ENCODE peak calls at places on chromosomes 13 and 19, in four cellular contexts. L, S, Z and O are unnamed samples.

GRCh38 chr19:38514812-38515633 is 81.5 kb downstream of the RYR1 start:
- DNase-seq in L (peak), S (peak), Z (no peak), O (peak)

GRCh38 chr13:88086577-88086976 is 415.4 kb downstream of the SLITRK5 start:
- DNase-seq in L (no peak), S (no peak), Z (no peak), O (no peak)

GRCh38 chr19:18571564-18572344 is at the start of gene UBA52:
- DNase-seq in L (peak), S (peak), Z (peak), O (peak)

GRCh38 chr19:38670921-38671398 is 23.5 kb downstream of the ACTN4 start:
- DNase-seq in L (peak), S (no peak), Z (no peak), O (no peak)

GRCh38 chr19:12779162-12779993 is 4.0 kb upstream of the HOOK2 start:
- DNase-seq in L (peak), S (no peak), Z (no peak), O (no peak)

GRCh38 chr19:35164418-35164817 is 9.9 kb downstream of the FXYD5 start:
- DNase-seq in L (no peak), S (no peak), Z (no peak), O (no peak)

GRCh38 chr19:45385392-45386221 is 15.2 kb upstream of the ERCC2 start:
- DNase-seq in L (no peak), S (no peak), Z (no peak), O (no peak)

GRCh38 chr13:65746522-65746921 is 1483.6 kb downstream of the PCDH9 start:
- DNase-seq in L (no peak), S (no peak), Z (no peak), O (no peak)

GRCh38 chr13:49110122-49110831 is 109.9 kb upstream of the MLNR start:
- DNase-seq in L (peak), S (peak), Z (peak), O (peak)
- TF ChIP-seq POLR2A in L (no peak), S (no peak), Z (no peak), O (no peak)

GRCh38 chr19:36850646-36851442 is at the start of gene ZNF345:
- DNase-seq in L (peak), S (peak), Z (peak), O (peak)
- TF ChIP-seq POLR2A in L (no peak), S (no peak), Z (no peak), O (peak)

DNA sequence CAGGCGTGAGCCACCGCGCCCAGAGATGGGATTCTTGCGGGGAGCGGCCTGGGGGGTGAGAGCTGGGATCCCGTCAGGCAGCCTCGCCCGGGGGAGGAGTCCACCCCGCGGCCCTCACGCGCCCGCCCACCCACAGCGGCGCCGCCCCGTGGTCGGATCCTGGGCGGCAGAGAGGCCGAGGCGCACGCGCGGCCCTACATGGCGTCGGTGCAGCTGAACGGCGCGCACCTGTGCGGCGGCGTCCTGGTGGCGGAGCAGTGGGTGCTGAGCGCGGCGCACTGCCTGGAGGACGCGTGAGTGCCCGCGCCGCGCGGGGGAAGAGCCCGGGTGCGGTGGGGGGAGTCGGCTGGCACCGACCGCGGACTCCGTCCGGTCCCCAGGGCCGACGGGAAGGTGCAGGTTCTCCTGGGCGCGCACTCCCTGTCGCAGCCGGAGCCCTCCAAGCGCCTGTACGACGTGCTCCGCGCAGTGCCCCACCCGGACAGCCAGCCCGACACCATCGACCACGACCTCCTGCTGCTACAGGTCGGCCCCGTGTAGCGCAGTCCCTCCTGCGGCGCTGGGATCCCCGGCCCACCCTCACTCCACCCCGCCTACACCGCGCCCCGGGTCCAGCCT is 1.1 kb downstream of the CFD start:
- DNase-seq in L (peak), S (peak), Z (no peak), O (peak)
- TF ChIP-seq POLR2A in L (no peak), S (no peak), Z (no peak), O (peak)

GRCh38 chr19:19661141-19661674 is 2.3 kb downstream of the ATP13A1 start:
- DNase-seq in L (no peak), S (no peak), Z (no peak), O (no peak)

GRCh38 chr19:19662866-19663291 is 597 bp downstream of the ATP13A1 start:
- DNase-seq in L (no peak), S (no peak), Z (peak), O (no peak)

GRCh38 chr19:19662344-19662743 is 1.1 kb downstream of the ATP13A1 start:
- DNase-seq in L (peak), S (no peak), Z (no peak), O (no peak)

GRCh38 chr19:19661675-19662251 is 1.7 kb downstream of the ATP13A1 start:
- DNase-seq in L (peak), S (peak), Z (no peak), O (no peak)

DNA sequence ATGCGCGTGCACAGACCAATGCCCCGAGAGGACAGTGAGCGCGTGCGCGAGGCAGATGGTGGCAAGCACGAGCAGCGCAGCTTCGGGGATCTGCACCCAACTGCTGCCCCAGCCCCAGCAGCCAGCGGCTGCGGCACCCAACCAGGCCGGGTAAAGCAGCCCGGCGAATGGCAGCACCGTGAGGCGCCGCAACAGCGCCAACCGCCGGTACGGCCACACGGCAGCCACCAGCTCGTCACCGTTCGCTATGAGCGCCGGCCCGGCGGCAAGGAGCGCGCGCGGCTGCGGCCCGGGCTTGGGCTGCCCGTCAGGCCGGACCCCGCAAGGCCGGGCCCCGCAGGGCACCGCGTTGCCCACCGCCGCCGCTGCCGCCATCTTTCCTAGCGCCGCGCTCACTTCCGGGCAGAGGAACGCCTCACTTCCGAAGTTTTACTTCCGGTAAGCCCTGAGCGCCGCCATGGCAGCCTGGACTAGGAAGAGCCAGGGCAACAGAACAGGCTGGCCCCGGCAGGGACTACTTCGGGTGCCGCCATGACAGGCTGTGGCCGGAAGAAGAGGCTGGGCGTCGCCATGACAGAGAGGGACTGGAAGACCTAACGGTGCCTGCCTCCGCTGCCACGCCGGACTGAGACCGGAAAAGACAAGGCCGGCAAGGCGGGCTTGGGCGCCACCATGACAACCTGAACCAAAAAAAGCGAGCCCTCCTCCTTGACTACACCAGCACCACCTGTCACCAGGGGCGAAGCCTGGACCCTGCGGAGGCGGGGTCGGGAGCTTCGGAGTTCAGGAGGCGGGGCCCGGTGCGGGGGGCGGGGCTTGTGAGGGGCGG is at the start of gene ATP13A1:
- DNase-seq in L (peak), S (peak), Z (peak), O (peak)
- TF ChIP-seq POLR2A in L (peak), S (no peak), Z (no peak), O (peak)

DNA sequence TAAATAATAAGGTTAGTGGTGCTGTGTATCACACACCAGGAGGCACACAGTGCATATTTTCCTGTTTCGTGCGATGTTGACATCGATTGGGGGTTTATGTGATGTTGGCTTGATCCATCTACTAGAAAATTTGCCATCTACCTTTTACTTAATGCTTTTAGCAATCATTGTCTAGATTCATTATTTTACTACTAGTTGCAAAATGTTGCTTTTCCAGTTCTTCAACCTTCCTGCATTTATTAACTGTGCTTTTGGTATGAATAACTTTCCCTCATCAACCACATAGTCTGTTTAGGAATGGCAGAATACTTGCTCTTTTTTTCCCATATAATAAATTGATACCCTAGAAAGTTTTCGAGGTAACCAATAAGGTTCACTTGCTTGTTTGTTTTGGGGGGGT is 17.5 kb downstream of the C13orf42 start:
- DNase-seq in L (no peak), S (no peak), Z (no peak), O (no peak)
- TF ChIP-seq POLR2A in L (no peak), S (no peak), Z (no peak), O (no peak)

DNA sequence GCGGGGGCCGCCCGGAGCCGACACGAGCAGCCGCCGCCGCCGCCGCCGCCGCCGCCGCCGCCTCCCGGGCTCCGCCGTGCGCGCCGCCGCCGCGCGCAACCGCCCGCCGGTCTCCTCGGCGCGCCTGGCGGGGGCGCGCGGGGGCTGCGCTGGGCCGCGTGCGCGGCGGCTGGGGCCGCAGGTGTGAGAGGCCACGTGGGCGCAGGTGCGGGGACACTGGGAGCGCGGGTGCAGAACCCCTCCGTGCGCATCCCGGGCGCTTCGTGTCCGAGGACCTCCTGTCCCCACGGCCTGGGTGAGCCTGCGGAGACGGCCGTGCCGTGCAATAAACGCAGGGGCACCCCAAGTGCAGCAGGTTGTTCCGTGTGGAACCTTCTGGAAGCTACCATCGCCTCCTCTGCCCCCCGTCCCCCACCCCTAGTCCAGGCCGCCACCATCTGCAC is at the start of gene LINGO3:
- DNase-seq in L (no peak), S (no peak), Z (no peak), O (no peak)
- TF ChIP-seq POLR2A in L (no peak), S (no peak), Z (no peak), O (no peak)

DNA sequence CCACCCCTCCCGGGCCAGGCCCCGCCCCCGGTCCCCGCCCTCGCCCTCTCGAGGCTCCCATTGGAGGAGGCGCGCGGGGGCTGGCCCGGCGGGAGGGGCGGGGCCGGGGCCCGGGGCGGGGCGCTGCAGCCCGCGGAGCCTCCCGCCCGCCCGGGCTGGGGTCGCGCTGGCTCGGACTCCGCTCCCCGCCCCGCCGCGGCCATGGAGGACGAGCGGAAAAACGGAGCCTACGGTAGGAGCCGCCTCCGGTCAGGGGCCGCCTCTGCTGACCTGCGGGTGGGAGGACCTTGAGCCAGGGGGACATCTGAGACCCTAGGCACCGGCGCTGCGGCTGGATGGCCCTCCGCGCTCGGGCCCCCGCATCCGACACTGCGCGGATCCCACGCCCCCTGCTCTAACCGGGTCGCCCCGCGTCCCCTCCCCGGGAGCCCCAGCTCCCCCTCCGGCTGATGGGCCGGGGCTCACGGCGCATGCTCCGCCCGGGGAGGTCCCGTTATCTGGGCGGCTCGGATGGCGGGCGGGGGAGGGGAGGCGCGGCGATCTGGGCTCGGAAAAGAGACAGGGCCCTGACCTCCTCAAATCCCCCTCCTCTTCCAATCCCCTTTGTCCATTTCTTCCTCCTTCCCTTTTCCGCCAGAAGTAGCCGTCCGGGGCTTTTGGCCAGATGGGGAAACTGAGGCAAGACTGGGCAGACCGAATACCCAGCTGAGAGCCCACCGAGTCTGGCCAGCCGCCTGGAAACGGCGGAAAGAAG is 15.4 kb upstream of the AP1M2 start:
- DNase-seq in L (peak), S (peak), Z (peak), O (peak)
- TF ChIP-seq POLR2A in L (no peak), S (no peak), Z (no peak), O (peak)